ENCODE peak calls at places on chromosomes 11 and 22, in four cellular contexts. D is cardiac muscle cell, K is HCT116, T is fibroblast of the aortic adventitia. N is an unnamed sample.

GRCh38 chr11:46281374-46281831 is 3.9 kb downstream of the CREB3L1 start:
- DNase-seq in D (peak; percentile 64), K (no peak), T (peak; percentile 56), N (peak; percentile 59)

GRCh38 chr11:75800136-75800675 is 14.8 kb upstream of the UVRAG start:
- DNase-seq in D (no peak), K (no peak), T (no peak), N (no peak)

GRCh38 chr11:70715166-70715565 is 316.8 kb downstream of the CTTN start:
- DNase-seq in D (no peak), K (no peak), T (no peak), N (no peak)

GRCh38 chr11:121487191-121487590 is 34.4 kb upstream of the SORL1-AS1 start:
- DNase-seq in D (no peak), K (no peak), T (no peak), N (no peak)

GRCh38 chr11:117376517-117376916 is 48.9 kb downstream of the CEP164 start:
- DNase-seq in D (no peak), K (no peak), T (no peak), N (no peak)

GRCh38 chr11:8867035-8867434 is 44.0 kb upstream of the AKIP1 start:
- DNase-seq in D (peak; percentile 37), K (no peak), T (peak; percentile 19), N (peak; percentile 27)

GRCh38 chr11:76891285-76891684 is 30.6 kb downstream of the ACER3 start:
- DNase-seq in D (no peak), K (no peak), T (no peak), N (no peak)

GRCh38 chr11:89612111-89612510 is 98.0 kb upstream of the TRIM77 start:
- DNase-seq in D (no peak), K (no peak), T (no peak), N (no peak)

GRCh38 chr22:48840112-48840949 is 987.3 kb downstream of the BRD1 start:
- DNase-seq in D (no peak), K (no peak), T (no peak), N (no peak)

GRCh38 chr11:14132312-14132711 is 169.8 kb downstream of the SPON1 start:
- DNase-seq in D (no peak), K (no peak), T (peak; percentile 19), N (no peak)

GRCh38 chr22:37681556-37682049 is 4.5 kb upstream of the NOL12 start:
- DNase-seq in D (peak; percentile 85), K (peak; percentile 62), T (peak; percentile 82), N (peak; percentile 81)

GRCh38 chr11:12207384-12208150 is 97.2 kb downstream of the MICAL2 start:
- DNase-seq in D (peak; percentile 52), K (no peak), T (peak; percentile 61), N (peak; percentile 43)

DNA sequence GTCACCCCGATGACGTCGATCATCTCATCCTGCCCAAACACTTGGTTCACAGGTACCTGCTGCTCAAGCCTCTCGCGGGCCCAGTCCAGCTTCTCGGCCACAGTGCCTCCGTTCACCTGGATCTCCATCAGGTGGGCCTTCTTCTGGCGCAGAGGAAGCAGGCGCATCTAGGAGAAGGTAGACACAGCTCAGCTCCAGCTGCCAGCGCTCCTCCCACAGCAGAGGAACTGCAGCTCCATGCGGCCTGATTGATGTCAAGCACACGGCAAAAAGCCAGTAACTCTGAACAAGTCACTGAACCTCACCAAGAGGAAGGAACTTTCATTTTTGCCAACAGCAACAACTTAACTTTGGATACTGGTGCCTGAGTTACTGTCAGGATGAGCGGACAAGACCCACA is 4.0 kb downstream of the RPL3 start:
- DNase-seq in D (peak; percentile 39), K (no peak), T (no peak), N (no peak)
- TF ChIP-seq CTCF in D (no peak), K (no peak), T (no peak), N (no peak)

DNA sequence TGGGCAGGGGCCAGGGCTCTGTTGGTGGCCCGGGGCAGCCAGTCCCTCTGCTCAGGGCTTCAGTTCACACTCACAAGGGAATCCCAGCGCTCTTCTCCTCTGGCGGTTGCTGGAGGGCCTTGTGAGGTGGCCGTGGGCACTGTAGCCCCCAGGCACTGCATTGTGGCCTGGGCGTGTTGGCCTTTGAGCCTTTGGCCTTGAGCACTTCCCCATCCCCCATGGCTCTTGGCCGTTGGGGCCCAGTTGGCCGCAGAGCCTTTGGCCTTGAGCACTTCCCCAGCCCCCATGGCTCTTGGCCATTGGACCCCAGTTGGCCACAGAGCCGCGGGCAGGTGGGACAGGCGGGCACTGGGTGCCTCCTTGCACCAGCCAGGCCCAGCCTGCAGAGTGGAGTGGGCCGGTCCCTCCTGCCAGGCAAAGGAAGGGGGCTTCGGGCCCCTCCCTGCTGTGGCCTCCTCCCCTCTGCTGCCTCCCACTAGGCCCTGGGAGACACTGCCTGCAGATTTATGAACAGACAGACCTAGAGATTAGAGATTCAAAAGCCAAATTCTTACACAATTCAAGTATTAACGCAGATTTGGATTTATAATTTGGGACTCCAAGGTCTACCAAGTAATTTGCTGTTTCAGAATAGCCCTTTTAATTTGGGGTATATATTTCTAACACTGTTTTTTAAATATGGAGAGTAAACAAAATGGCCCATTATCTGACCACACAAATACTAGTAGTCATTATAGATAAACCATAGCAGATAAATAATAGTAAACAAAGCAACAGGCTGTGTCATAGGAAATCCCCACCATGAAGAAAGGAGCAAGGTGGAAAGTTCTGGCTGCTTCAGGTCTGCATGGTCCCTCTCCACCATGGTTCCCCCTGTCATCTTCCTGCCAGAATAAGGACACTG is 18.2 kb upstream of the TXNRD2 start:
- DNase-seq in D (no peak), K (no peak), T (no peak), N (no peak)
- H3K4me3 ChIP-seq in D (no peak overlapping the region), K (peak overlapping the region; percentile 11), T (peak overlapping the region; percentile 17), N (no peak overlapping the region)

DNA sequence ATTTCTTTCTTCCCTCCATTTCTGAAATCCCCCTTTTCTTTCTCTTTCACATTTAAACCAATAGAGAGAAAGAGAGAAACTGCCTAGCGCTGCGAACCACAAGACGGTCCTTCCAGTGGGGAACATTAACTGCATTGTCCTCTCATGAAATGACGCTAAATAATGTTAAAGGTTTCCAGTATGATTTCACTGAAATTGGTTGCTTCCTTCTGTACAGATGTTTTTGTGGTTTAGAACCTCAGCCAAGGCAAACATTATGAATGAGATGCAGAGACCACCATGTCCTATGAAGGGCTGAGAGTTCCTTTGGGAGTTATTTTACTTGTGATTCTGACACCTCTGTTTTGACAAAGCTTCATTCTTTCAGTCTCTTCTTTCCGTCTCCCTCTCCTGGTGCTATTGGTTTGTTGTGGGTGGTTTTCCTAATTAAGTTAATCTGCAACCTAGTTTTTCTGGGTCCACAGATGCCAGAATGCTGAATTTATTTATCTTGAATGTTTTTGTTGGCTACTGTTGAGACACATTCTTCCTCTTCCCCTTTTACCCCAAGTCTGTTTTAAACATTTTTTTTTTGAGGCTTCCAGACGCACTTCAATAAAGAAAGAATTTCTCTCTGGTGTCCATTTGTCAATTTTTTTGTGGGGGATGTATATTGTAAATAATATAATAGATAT is 52.0 kb downstream of the ZBTB16 start:
- DNase-seq in D (peak; percentile 88), K (no peak), T (no peak), N (peak; percentile 87)
- TF ChIP-seq CTCF in D (no peak), K (no peak), T (no peak), N (peak; percentile 1)

DNA sequence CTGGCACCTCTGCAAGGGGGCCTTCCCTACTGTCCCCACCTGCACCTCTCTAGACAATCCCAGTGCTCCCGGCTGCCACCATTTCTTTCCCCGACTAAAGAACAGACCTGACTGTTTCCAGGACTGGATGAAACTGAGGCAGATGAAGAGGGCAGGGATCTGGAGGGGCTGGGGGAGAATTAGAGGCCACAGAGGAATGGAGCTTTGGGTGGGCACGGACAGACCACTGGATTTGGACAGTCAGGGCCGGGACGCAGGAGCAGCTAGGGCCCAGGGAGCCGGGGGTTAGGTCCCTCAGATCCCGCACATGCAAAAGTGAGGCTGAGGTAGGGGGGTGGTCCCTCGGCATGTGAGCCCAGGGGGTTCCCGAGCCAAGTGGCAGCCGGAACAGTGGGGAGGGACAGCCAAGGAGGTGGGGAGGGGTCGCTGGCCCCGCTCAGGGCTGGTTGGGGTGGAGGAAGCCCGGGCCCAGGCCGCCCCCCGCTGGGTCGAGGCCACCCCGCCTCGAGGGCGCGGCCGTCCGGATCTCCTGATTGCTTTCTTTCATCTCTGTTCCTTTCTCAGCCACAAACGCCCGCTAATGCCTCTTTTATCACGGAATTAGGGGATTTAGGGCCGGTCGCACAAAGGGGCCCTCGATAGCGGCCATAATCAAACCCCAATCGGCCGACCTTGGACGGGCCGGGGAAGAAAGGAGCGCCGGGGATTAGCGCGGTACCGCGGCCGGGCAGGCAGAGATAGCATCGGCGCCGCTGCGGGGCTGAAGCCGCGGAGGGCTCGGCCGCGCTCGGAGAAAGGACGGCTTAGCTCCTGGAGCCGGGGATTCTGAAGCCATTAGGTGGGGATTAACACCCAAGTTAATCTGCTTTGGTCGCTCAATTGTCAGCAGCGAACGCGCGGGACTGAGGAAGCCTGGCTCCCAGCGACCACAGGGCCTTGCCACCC is 9.3 kb downstream of the SLC25A1 start:
- DNase-seq in D (peak; percentile 6), K (no peak), T (no peak), N (no peak)
- H3K4me3 ChIP-seq in D (no peak overlapping the region), K (no peak overlapping the region), T (peak overlapping the region; percentile 37), N (peak overlapping the region; percentile 25)

GRCh38 chr11:65468874-65469333 is 29.9 kb upstream of the MALAT1 start:
- DNase-seq in D (peak; percentile 53), K (peak; percentile 81), T (no peak), N (no peak)
- TF ChIP-seq CTCF in D (peak; percentile 56), K (no peak), T (peak; percentile 43), N (peak; percentile 52)

GRCh38 chr11:43546561-43547410 is 133.8 kb upstream of the HSD17B12 start:
- DNase-seq in D (no peak), K (no peak), T (no peak), N (no peak)
- H3K4me3 ChIP-seq in D (no peak overlapping the region), K (no peak overlapping the region), T (no peak overlapping the region), N (no peak overlapping the region)

GRCh38 chr11:1553808-1554594 is 18.1 kb downstream of the DUSP8 start:
- DNase-seq in D (no peak), K (no peak), T (no peak), N (no peak)
- TF ChIP-seq CTCF in D (no peak), K (no peak), T (no peak), N (no peak)